ENCODE peak calls at places on chromosome 5, in nine cellular contexts. A is epithelial cell of esophagus; T is activated T-cell treated with anti-CD3 and anti-CD28 coated beads, Interleukin-2, amount 50 U/mL, for 4 hours; G is brain microvascular endothelial cell; O is DND-41; X is A549; U is T-helper 1 cell; D is AG10803; L is substantia nigra. B is an unnamed sample.

GRCh38 chr5:88675159-88675757 is 207.7 kb downstream of the MEF2C start:
- DNase-seq in A (no peak), T (no peak), G (no peak), O (no peak), X (no peak), U (no peak), D (no peak), L (peak), B (no peak)

GRCh38 chr5:143213231-143213850 is 190.1 kb downstream of the NR3C1 start:
- DNase-seq in A (peak), T (no peak), G (no peak), O (no peak), X (no peak), U (no peak), D (peak), L (no peak), B (no peak)

GRCh38 chr5:149313151-149313841 is 32.0 kb upstream of the GRPEL2 start:
- DNase-seq in A (no peak), T (no peak), G (no peak), O (no peak), X (no peak), U (no peak), D (no peak), L (no peak), B (no peak)

GRCh38 chr5:34854459-34855174 is 15.7 kb downstream of the TTC23L start:
- DNase-seq in A (no peak), T (no peak), G (no peak), O (no peak), X (no peak), U (no peak), D (no peak), L (no peak), B (no peak)

GRCh38 chr5:154842689-154843530 is 7.5 kb downstream of the FAXDC2 start:
- DNase-seq in A (no peak), T (no peak), G (no peak), O (no peak), X (no peak), U (no peak), D (no peak), L (no peak), B (no peak)

GRCh38 chr5:104659497-104659896 is 1096.9 kb upstream of the NUDT12 start:
- DNase-seq in A (no peak), T (no peak), G (no peak), O (no peak), X (no peak), U (no peak), D (no peak), L (no peak), B (no peak)

GRCh38 chr5:147509710-147510651 is at the start of gene DPYSL3:
- DNase-seq in A (peak), T (no peak), G (peak), O (no peak), X (peak), U (no peak), D (peak), L (peak), B (no peak)

GRCh38 chr5:122142480-122142879 is 13.1 kb downstream of the ZNF474 start:
- DNase-seq in A (peak), T (no peak), G (peak), O (no peak), X (no peak), U (no peak), D (peak), L (no peak), B (no peak)

GRCh38 chr5:1867114-1867814 is 15.5 kb downstream of the IRX4 start:
- DNase-seq in A (no peak), T (no peak), G (no peak), O (peak), X (no peak), U (no peak), D (no peak), L (no peak), B (no peak)

GRCh38 chr5:172007153-172007794 is 836 bp upstream of the FBXW11 start:
- DNase-seq in A (peak), T (no peak), G (peak), O (no peak), X (no peak), U (no peak), D (no peak), L (no peak), B (no peak)

GRCh38 chr5:79436224-79436623 is 77.7 kb downstream of the HOMER1 start:
- DNase-seq in A (peak), T (no peak), G (peak), O (no peak), X (no peak), U (no peak), D (peak), L (no peak), B (no peak)

GRCh38 chr5:21661129-21661528 is 1192.0 kb downstream of the CDH12 start:
- DNase-seq in A (no peak), T (no peak), G (no peak), O (no peak), X (no peak), U (no peak), D (no peak), L (no peak), B (no peak)